ENCODE peak calls at places on chromosomes 4 and X, in four cellular contexts. I, G, F and Q are unnamed samples.
A peak's percentile ranks its signal among the peaks of the same experiment; 100 is the strongest.

GRCh38 chrX:150094996-150095395 is 156.7 kb upstream of the EOLA2 start:
- DNase-seq in I (no peak), G (no peak), F (no peak), Q (no peak)

GRCh38 chrX:13272426-13272825 is 47.4 kb downstream of the ATXN3L start:
- DNase-seq in I (no peak), G (no peak), F (no peak), Q (no peak)

GRCh38 chrX:632391-633042 is 1.9 kb downstream of the SHOX start:
- DNase-seq in F (no peak), I (no peak), G (peak; percentile 30), Q (no peak)

GRCh38 chr4:143344011-143344410 is 7.3 kb downstream of the GAB1 start:
- DNase-seq in G (no peak), F (no peak), I (no peak), Q (no peak)

GRCh38 chr4:85565761-85566480 is 91.0 kb downstream of the ARHGAP24 start:
- DNase-seq in G (no peak), I (no peak), F (no peak), Q (no peak)

GRCh38 chrX:67787196-67787595 is 243.4 kb downstream of the AR start:
- DNase-seq in F (no peak), I (no peak), G (no peak), Q (no peak)

GRCh38 chrX:110317079-110317819 is 636 bp downstream of the AMMECR1 start:
- DNase-seq in I (no peak), G (peak; percentile 89), F (no peak), Q (peak; percentile 13)

GRCh38 chrX:53356186-53356585 is 66.3 kb downstream of the SMC1A start:
- DNase-seq in F (no peak), I (no peak), G (no peak), Q (no peak)

GRCh38 chrX:35150642-35151239 is 208.1 kb downstream of the FAM47B start:
- DNase-seq in F (peak; percentile 23), G (peak; percentile 51), I (no peak), Q (no peak)

GRCh38 chr4:54661156-54661555 is 3.4 kb downstream of the KIT start:
- DNase-seq in G (no peak), I (peak; percentile 39), F (no peak), Q (no peak)

GRCh38 chrX:109485470-109486340 is 3.8 kb upstream of the GUCY2F start:
- DNase-seq in I (peak; percentile 66), G (peak; percentile 83), F (peak; percentile 64), Q (peak; percentile 44)

GRCh38 chrX:135625995-135626394 is 87.4 kb upstream of the CT45A1 start:
- DNase-seq in I (no peak), G (no peak), F (no peak), Q (no peak)

GRCh38 chrX:16856744-16857143 is 13.4 kb downstream of the RBBP7 start:
- DNase-seq in G (no peak), I (no peak), F (no peak), Q (no peak)

GRCh38 chr4:152591361-152591760 is 55.5 kb upstream of the FBXW7 start:
- DNase-seq in G (peak; percentile 79), F (peak; percentile 73), I (peak; percentile 11), Q (peak; percentile 91)

GRCh38 chr4:45078201-45078600 is 351.8 kb upstream of the GNPDA2 start:
- DNase-seq in I (no peak), F (no peak), G (no peak), Q (no peak)

GRCh38 chrX:14528629-14529287 is 578 bp upstream of the GLRA2 start:
- DNase-seq in G (peak; percentile 56), I (peak; percentile 5), F (peak; percentile 37), Q (peak; percentile 88)

GRCh38 chr4:34157546-34157945 is 2086.8 kb downstream of the ARAP2 start:
- DNase-seq in G (no peak), I (peak; percentile 71), F (no peak), Q (no peak)

GRCh38 chrX:12945494-12945893 is 29.4 kb upstream of the TMSB4X start:
- DNase-seq in I (no peak), F (no peak), G (no peak), Q (no peak)

GRCh38 chr4:151287409-151287808 is 10.4 kb downstream of the PRSS48 start:
- DNase-seq in I (no peak), F (no peak), G (no peak), Q (no peak)

GRCh38 chrX:49101629-49101984 is 21.9 kb upstream of the WDR45 start:
- DNase-seq in G (no peak), I (no peak), F (no peak), Q (no peak)

GRCh38 chr4:108834787-108835384 is 72.0 kb upstream of the ETNPPL start:
- DNase-seq in F (no peak), I (peak; percentile 74), G (no peak), Q (no peak)

GRCh38 chr4:5142726-5143125 is 91.4 kb downstream of the STK32B start:
- DNase-seq in G (no peak), F (no peak), I (peak; percentile 66), Q (no peak)

GRCh38 chr4:48454591-48454990 is 28.6 kb upstream of the SLC10A4 start:
- DNase-seq in G (no peak), I (no peak), F (no peak), Q (no peak)

GRCh38 chr4:185335579-185335978 is 60.1 kb downstream of the LRP2BP start:
- DNase-seq in G (no peak), I (no peak), F (no peak), Q (no peak)

GRCh38 chr4:151692821-151693504 is 67.8 kb downstream of the GATB start:
- DNase-seq in I (peak; percentile 29), G (no peak), F (no peak), Q (no peak)

GRCh38 chrX:39760930-39761329 is 336.8 kb downstream of the BCOR start:
- DNase-seq in G (no peak), I (no peak), F (no peak), Q (no peak)

GRCh38 chrX:110320588-110320987 is 2.7 kb upstream of the AMMECR1 start:
- DNase-seq in I (no peak), G (no peak), F (no peak), Q (no peak)

GRCh38 chr4:66777097-66777496 is 768.2 kb downstream of the CENPC start:
- DNase-seq in I (no peak), F (no peak), G (no peak), Q (no peak)
- TF ChIP-seq CTCF in I (no peak), F (no peak), G (no peak), Q (no peak)

GRCh38 chr4:2950221-2950989 is 12.8 kb downstream of the NOP14 start:
- DNase-seq in F (no peak), I (peak; percentile 59), G (peak; percentile 64), Q (no peak)
- TF ChIP-seq POLR2A in F (no peak), I (no peak), G (no peak), Q (no peak)

DNA sequence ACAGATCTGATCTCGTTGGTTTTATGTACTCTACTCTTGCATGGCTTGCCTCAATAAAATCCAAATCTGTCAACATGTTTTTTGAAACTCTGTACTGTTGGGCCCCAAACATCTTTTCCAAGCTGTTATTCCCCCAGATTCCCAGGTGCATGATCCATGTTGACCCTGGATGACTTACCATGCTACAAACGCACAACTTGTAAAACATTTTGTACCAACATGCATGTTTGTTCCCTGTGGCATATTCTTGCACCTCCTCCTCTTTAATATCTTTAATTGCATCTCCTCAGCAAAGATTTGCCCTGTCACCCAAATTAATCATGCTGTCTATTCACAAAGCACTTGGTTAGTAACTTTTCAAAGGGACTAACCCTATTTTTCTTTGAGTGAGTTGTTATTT is 24.3 kb downstream of the HSD17B13 start:
- DNase-seq in I (no peak), F (no peak), G (no peak), Q (no peak)
- H3K4me3 ChIP-seq in I (no peak overlapping the region), F (no peak overlapping the region), G (no peak overlapping the region), Q (no peak overlapping the region)

DNA sequence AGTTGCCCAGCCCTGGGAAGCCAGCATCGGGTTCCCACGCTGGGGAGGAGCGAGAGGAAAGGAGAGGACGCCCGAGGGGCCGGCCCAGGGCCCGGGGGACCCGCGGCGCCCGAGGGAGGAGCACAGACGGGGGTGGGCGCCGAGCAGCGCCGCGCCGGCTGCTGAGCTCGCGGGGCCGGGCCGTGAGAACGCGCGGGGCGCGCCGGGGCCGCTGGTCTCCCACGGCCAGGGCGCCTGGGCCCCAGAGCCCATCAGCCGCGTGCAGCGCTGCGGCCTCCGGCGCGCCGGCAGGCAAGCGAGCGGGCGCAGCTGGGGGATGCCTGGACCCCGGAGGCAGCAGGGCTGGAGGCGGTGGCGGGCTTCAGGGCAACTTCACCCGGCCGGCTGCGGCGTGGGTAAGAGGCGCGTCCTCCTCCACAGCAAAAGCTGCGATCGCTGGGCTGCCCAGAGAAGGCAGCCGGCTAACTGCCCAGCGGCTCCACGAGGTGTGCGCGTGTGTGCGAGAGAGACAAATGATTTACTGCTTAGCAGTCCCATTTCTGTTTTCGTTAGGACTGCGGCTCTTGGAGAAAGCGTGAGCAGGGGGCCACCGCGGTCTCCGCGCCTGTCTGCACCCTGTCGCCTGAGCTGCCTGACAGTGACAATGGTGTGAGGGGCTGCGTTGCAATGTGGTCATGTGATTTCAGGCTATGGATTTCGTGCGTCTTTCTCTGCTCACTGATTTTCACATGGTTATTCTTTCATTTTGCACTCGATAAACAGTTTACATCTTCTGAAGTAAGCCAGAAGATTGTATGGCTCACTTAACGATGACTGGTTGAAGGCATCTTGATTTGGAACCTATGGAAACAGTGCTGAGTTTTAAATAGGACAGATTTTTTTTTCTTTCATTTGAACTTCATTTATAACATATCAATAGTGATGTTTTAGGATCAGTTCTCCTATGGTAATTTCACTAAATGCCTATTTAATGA is 1.2 kb downstream of the GUCY1A1 start:
- DNase-seq in G (peak; percentile 82), I (peak; percentile 27), F (peak; percentile 85), Q (peak; percentile 87)
- TF ChIP-seq CTCF in G (no peak), I (no peak), F (no peak), Q (no peak)

DNA sequence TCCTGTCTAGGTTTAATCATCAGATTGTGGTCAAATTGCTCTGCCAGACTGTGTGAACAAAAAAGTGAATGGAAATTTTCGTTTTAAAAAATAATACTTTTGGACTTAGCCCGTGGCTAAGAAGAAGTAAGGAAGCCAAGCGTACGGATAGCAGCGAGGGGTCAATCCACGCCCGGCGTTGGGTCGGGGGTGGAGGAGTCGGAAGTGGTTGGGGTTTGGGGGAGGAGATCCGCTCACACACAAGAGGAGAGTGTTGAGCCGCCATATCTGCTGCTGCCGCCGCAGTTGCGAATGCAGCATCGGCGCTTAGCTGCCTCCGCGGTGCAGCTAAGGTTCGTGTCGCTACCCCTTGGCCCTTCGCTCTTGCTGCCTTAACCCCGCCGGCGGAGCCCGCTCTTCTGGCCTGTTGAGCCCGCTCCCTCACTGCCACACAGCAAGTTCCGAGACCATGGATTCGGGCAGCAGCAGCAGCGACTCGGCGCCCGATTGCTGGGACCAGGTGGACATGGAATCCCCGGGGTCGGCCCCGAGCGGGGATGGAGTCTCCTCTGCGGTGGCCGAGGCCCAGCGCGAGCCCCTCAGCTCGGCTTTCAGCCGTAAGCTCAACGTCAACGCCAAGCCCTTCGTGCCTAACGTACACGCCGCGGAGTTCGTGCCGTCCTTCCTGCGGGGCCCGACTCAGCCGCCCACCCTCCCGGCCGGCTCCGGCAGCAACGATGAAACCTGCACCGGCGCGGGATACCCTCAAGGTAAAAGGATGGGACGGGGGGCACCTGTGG is at the start of gene GSPT2:
- DNase-seq in F (peak; percentile 76), I (peak; percentile 76), G (peak; percentile 87), Q (peak; percentile 89)
- TF ChIP-seq POLR2A in F (no peak), I (peak; percentile 30), G (no peak), Q (no peak)

GRCh38 chr4:176308441-176308840 is 11.3 kb upstream of the SPCS3 start:
- DNase-seq in I (no peak), G (no peak), F (no peak), Q (no peak)
- H3K4me3 ChIP-seq in I (no peak overlapping the region), G (no peak overlapping the region), F (no peak overlapping the region), Q (no peak overlapping the region)

DNA sequence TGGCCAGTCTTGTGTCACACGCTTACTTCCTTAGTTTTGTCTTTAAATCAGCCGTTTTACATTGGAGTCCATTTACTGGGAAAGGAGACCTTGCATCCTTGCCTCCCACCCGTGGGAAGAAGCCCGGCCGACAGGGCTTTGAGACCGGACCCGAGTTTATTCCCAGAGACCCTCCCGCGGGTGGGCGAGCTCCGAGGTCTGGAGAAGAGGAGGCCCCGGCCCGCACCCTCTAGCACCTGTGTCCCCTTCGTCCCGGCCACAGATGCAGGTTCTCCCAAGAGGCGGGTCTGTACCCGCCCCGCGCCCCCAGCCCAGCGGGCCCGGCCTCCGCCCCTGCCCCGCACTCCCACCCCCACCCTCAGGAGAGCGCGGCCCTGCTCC is 3.8 kb upstream of the SLC26A1 start:
- DNase-seq in I (no peak), G (no peak), F (peak; percentile 56), Q (no peak)
- TF ChIP-seq CTCF in I (no peak), G (no peak), F (no peak), Q (no peak)